ENCODE peak calls at places on chromosomes 7 and 10, in six cellular contexts. V is heart right ventricle, N is left ventricle myocardium inferior, J is aorta, R is prostate gland, I is SJCRH30. M is an unnamed sample.

GRCh38 chr10:102413053-102413705 is 5.4 kb downstream of the PSD start:
- DNase-seq in I (peak; percentile 82), V (no peak), J (no peak), N (no peak), R (no peak), M (no peak)

GRCh38 chr10:33333260-33334169 is 952 bp downstream of the NRP1 start:
- DNase-seq in I (peak; percentile 17), R (peak; percentile 14), N (no peak), J (no peak), V (no peak), M (no peak)

GRCh38 chr7:42237162-42237821 is at the start of gene GLI3:
- DNase-seq in J (peak; percentile 94), R (peak; percentile 84), V (peak; percentile 90), I (peak; percentile 88), N (peak; percentile 88), M (peak; percentile 80)

GRCh38 chr10:5814110-5815107 is 1.2 kb upstream of the GDI2 start:
- DNase-seq in V (no peak), J (no peak), I (no peak), N (no peak), R (no peak), M (no peak)

GRCh38 chr10:90087197-90088007 is 386.0 kb downstream of the KIF20B start:
- DNase-seq in N (no peak), R (no peak), I (no peak), J (no peak), V (no peak), M (no peak)

GRCh38 chr7:32275216-32275979 is 205.2 kb upstream of the PDE1C start:
- DNase-seq in V (no peak), R (no peak), I (no peak), J (no peak), N (no peak), M (no peak)

GRCh38 chr7:43602271-43602670 is 19.4 kb downstream of the STK17A start:
- DNase-seq in I (no peak), J (no peak), N (no peak), V (no peak), R (no peak), M (no peak)

GRCh38 chr10:5551531-5552375 is 27.0 kb downstream of the CALML3 start:
- DNase-seq in N (peak; percentile 3), J (peak; percentile 71), I (peak; percentile 65), R (no peak), V (no peak), M (no peak)

GRCh38 chr10:69639291-69640195 is 9.5 kb downstream of the FAM241B start:
- DNase-seq in J (peak; percentile 82), N (peak; percentile 40), R (peak; percentile 69), V (peak; percentile 64), I (peak; percentile 38), M (peak; percentile 65)

GRCh38 chr10:96377816-96378294 is 19.1 kb upstream of the OPALIN start:
- DNase-seq in V (peak; percentile 59), I (peak; percentile 82), J (no peak), R (no peak), N (peak; percentile 69), M (no peak)

GRCh38 chr10:17029581-17030271 is 99.9 kb downstream of the CUBN start:
- DNase-seq in N (peak; percentile 73), J (peak; percentile 82), I (peak; percentile 60), V (peak; percentile 86), R (no peak), M (peak; percentile 62)

GRCh38 chr7:141323826-141324225 is 227.4 kb upstream of the AGK start:
- DNase-seq in J (no peak), R (no peak), V (no peak), I (no peak), N (no peak), M (no peak)

GRCh38 chr10:113213041-113213440 is 263.0 kb downstream of the TCF7L2 start:
- DNase-seq in I (no peak), V (no peak), J (no peak), R (no peak), N (no peak), M (no peak)

GRCh38 chr10:122499491-122499941 is 38.2 kb downstream of the HTRA1 start:
- DNase-seq in J (no peak), N (peak; percentile 50), R (no peak), I (no peak), V (peak; percentile 40), M (no peak)

GRCh38 chr10:3776796-3777571 is 8.0 kb downstream of the KLF6 start:
- DNase-seq in V (peak; percentile 57), I (peak; percentile 26), N (no peak), R (peak; percentile 83), J (peak; percentile 81), M (no peak)
- H3K4me1 ChIP-seq in V (peaks cover 55% of the 10 kb centered on the region), I (peaks cover 3% of the 10 kb centered on the region), N (peaks cover 74% of the 10 kb centered on the region), R (no peaks in the 10 kb centered on the region), J (no peaks in the 10 kb centered on the region), M (peaks cover 16% of the 10 kb centered on the region)

DNA sequence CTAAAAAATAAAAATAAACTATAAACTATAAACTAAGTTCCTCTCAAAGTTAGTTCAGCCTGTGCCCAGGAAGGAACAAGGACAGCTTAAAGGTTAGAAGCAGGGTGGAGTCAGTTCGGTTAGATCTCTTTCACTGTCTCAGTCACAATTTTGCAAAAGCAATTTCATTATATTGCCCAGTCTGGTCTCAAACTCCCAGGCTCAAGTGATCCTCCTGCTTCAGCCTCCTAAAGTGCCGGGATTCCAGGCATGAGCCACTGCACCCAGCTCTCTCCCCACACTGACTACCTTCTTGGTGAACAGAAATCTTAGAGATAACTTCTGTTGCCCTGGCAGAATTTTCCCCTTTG is 146.3 kb upstream of the TRIM24 start:
- DNase-seq in V (no peak), I (no peak), R (no peak), N (no peak), J (no peak), M (no peak)
- H3K4me1 ChIP-seq in V (no peaks in the 10 kb centered on the region), I (no peaks in the 10 kb centered on the region), R (no peaks in the 10 kb centered on the region), N (no peaks in the 10 kb centered on the region), J (no peaks in the 10 kb centered on the region), M (peaks cover 2% of the 10 kb centered on the region)

GRCh38 chr10:2886662-2887061 is 180.7 kb upstream of the PFKP start:
- DNase-seq in N (no peak), R (no peak), V (no peak), J (no peak), I (no peak), M (no peak)

GRCh38 chr10:2887391-2888070 is 179.8 kb upstream of the PFKP start:
- DNase-seq in I (no peak), V (no peak), J (no peak), N (no peak), R (no peak), M (no peak)

GRCh38 chr10:2883238-2883637 is 184.1 kb upstream of the PFKP start:
- DNase-seq in I (no peak), V (no peak), J (no peak), R (no peak), N (no peak), M (no peak)

GRCh38 chr10:2885956-2886296 is 181.4 kb upstream of the PFKP start:
- DNase-seq in V (no peak), N (no peak), R (no peak), I (no peak), J (no peak), M (no peak)

GRCh38 chr10:2885276-2885955 is 181.9 kb upstream of the PFKP start:
- DNase-seq in I (no peak), V (no peak), R (no peak), N (no peak), J (no peak), M (no peak)
- H3K4me1 ChIP-seq in I (no peaks in the 10 kb centered on the region), V (no peaks in the 10 kb centered on the region), R (no peaks in the 10 kb centered on the region), N (no peaks in the 10 kb centered on the region), J (no peaks in the 10 kb centered on the region), M (no peaks in the 10 kb centered on the region)

DNA sequence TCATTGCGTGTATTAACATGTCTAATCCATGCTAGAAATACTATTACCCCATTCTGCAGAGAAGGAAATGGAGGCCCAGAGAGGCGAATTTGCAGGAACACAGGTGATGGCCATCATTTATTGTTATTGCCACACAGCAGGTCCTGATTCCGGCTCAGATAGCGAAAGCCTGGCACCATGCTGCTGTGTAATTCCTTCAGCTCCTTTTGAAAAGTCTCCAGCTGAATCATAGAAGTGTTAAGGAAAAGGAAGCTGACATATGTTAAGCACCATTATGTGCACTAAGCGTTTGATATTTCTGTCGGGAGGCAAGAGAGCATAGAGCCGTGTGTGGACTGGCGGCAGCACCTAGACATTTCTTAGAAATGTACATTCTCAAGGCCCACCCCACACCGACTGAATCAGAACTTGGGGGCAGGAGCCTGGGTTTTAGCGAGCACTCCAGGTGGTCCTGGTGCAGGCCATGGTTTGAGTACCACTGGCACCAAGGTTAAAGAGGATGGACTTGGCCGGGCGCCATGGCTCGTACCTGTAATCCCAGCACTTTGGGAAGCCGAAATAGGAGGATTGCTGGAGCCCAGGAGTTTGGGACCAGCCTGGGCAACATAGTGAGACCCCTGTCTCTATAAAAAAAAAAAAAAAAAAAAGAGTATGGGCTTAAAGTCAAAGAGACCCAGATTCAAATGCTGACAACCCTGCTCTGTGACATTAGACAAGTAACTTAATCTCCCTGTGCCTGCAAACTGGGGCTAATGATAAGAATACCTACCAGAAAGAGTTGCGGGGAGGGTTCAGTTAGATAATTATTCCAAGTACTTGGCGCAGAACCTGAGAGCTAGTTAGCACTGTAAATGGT is 52.2 kb downstream of the UNC5B start:
- DNase-seq in I (no peak), R (no peak), J (no peak), N (no peak), V (no peak), M (no peak)
- H3K4me1 ChIP-seq in I (peaks cover 8% of the 10 kb centered on the region), R (no peaks in the 10 kb centered on the region), J (no peaks in the 10 kb centered on the region), N (peaks cover 100% of the 10 kb centered on the region), V (peaks cover 76% of the 10 kb centered on the region), M (peaks cover 9% of the 10 kb centered on the region)

M was measured in lung.